ENCODE peak calls at places on chromosomes 11 and 22, in seven cellular contexts. One of them, this sample, is unnamed.

GRCh38 chr11:83725718-83726117 is 439.6 kb upstream of the CCDC90B start:
- DNase-seq in fibroblast of lung: no peak
- DNase-seq in cardiac fibroblast: no peak
- DNase-seq in thoracic aorta: no peak
- DNase-seq in pancreas: no peak
- DNase-seq in ovary: peak
- DNase-seq in GM23338: peak
- DNase-seq in this sample: no peak

GRCh38 chr11:3198815-3199214 is 19.8 kb downstream of the MRGPRG start:
- DNase-seq in fibroblast of lung: no peak
- DNase-seq in cardiac fibroblast: no peak
- DNase-seq in thoracic aorta: no peak
- DNase-seq in pancreas: no peak
- DNase-seq in ovary: no peak
- DNase-seq in GM23338: no peak
- DNase-seq in this sample: no peak

GRCh38 chr22:25976346-25976745 is 192.9 kb upstream of the SEZ6L start:
- DNase-seq in fibroblast of lung: no peak
- DNase-seq in cardiac fibroblast: no peak
- DNase-seq in thoracic aorta: no peak
- DNase-seq in pancreas: no peak
- DNase-seq in ovary: no peak
- DNase-seq in GM23338: no peak
- DNase-seq in this sample: no peak

GRCh38 chr11:61392991-61393595 is 706 bp downstream of the TMEM216 start:
- DNase-seq in fibroblast of lung: peak
- DNase-seq in cardiac fibroblast: no peak
- DNase-seq in thoracic aorta: no peak
- DNase-seq in pancreas: no peak
- DNase-seq in ovary: no peak
- DNase-seq in GM23338: peak
- DNase-seq in this sample: peak

GRCh38 chr11:126146454-126147192 is 64.8 kb downstream of the RPUSD4 start:
- DNase-seq in fibroblast of lung: no peak
- DNase-seq in cardiac fibroblast: no peak
- DNase-seq in thoracic aorta: no peak
- DNase-seq in pancreas: no peak
- DNase-seq in ovary: no peak
- DNase-seq in GM23338: peak
- DNase-seq in this sample: no peak

GRCh38 chr22:28838971-28839370 is 38.6 kb upstream of the XBP1 start:
- DNase-seq in fibroblast of lung: no peak
- DNase-seq in cardiac fibroblast: no peak
- DNase-seq in thoracic aorta: no peak
- DNase-seq in pancreas: no peak
- DNase-seq in ovary: no peak
- DNase-seq in GM23338: no peak
- DNase-seq in this sample: no peak

GRCh38 chr11:73787051-73787642 is 527 bp upstream of the MRPL48 start:
- DNase-seq in fibroblast of lung: no peak
- DNase-seq in cardiac fibroblast: no peak
- DNase-seq in thoracic aorta: no peak
- DNase-seq in pancreas: no peak
- DNase-seq in ovary: no peak
- DNase-seq in GM23338: no peak
- DNase-seq in this sample: no peak

GRCh38 chr11:124670732-124671131 is 2.8 kb downstream of the SIAE start:
- DNase-seq in fibroblast of lung: peak
- DNase-seq in cardiac fibroblast: peak
- DNase-seq in thoracic aorta: no peak
- DNase-seq in pancreas: no peak
- DNase-seq in ovary: no peak
- DNase-seq in GM23338: peak
- DNase-seq in this sample: no peak

GRCh38 chr11:64122411-64123101 is 43.4 kb downstream of the MACROD1 start:
- DNase-seq in fibroblast of lung: no peak
- DNase-seq in cardiac fibroblast: no peak
- DNase-seq in thoracic aorta: no peak
- DNase-seq in pancreas: no peak
- DNase-seq in ovary: no peak
- DNase-seq in GM23338: peak
- DNase-seq in this sample: no peak

GRCh38 chr11:66113132-66113856 is 43.2 kb downstream of the PACS1 start:
- DNase-seq in fibroblast of lung: peak
- DNase-seq in cardiac fibroblast: peak
- DNase-seq in thoracic aorta: no peak
- DNase-seq in pancreas: no peak
- DNase-seq in ovary: no peak
- DNase-seq in GM23338: no peak
- DNase-seq in this sample: peak

GRCh38 chr11:86403458-86403857 is 28.8 kb downstream of the CCDC81 start:
- DNase-seq in fibroblast of lung: no peak
- DNase-seq in cardiac fibroblast: no peak
- DNase-seq in thoracic aorta: no peak
- DNase-seq in pancreas: no peak
- DNase-seq in ovary: no peak
- DNase-seq in GM23338: no peak
- DNase-seq in this sample: no peak

GRCh38 chr11:86414032-86414431 is 39.3 kb downstream of the CCDC81 start:
- DNase-seq in fibroblast of lung: no peak
- DNase-seq in cardiac fibroblast: no peak
- DNase-seq in thoracic aorta: no peak
- DNase-seq in pancreas: no peak
- DNase-seq in ovary: no peak
- DNase-seq in GM23338: no peak
- DNase-seq in this sample: peak

GRCh38 chr11:86408845-86409244 is 34.2 kb downstream of the CCDC81 start:
- DNase-seq in fibroblast of lung: peak
- DNase-seq in cardiac fibroblast: peak
- DNase-seq in thoracic aorta: no peak
- DNase-seq in pancreas: no peak
- DNase-seq in ovary: no peak
- DNase-seq in GM23338: no peak
- DNase-seq in this sample: peak
- TF ChIP-seq CTCF in fibroblast of lung: peak
- TF ChIP-seq CTCF in cardiac fibroblast: peak
- TF ChIP-seq CTCF in thoracic aorta: no peak
- TF ChIP-seq CTCF in pancreas: no peak
- TF ChIP-seq CTCF in ovary: no peak
- TF ChIP-seq CTCF in GM23338: peak
- TF ChIP-seq CTCF in this sample: peak

GRCh38 chr11:6747097-6747662 is 24.6 kb downstream of the OR2AG2 start:
- DNase-seq in fibroblast of lung: no peak
- DNase-seq in cardiac fibroblast: no peak
- DNase-seq in thoracic aorta: no peak
- DNase-seq in pancreas: no peak
- DNase-seq in ovary: no peak
- DNase-seq in GM23338: no peak
- DNase-seq in this sample: no peak

GRCh38 chr11:6746086-6746618 is 25.6 kb downstream of the OR2AG2 start:
- DNase-seq in fibroblast of lung: no peak
- DNase-seq in cardiac fibroblast: peak
- DNase-seq in thoracic aorta: no peak
- DNase-seq in pancreas: no peak
- DNase-seq in ovary: no peak
- DNase-seq in GM23338: no peak
- DNase-seq in this sample: no peak

GRCh38 chr11:6746626-6747025 is 25.1 kb downstream of the OR2AG2 start:
- DNase-seq in fibroblast of lung: no peak
- DNase-seq in cardiac fibroblast: no peak
- DNase-seq in thoracic aorta: no peak
- DNase-seq in pancreas: no peak
- DNase-seq in ovary: no peak
- DNase-seq in GM23338: no peak
- DNase-seq in this sample: no peak

GRCh38 chr11:6745018-6745417 is 26.8 kb downstream of the OR2AG2 start:
- DNase-seq in fibroblast of lung: no peak
- DNase-seq in cardiac fibroblast: no peak
- DNase-seq in thoracic aorta: no peak
- DNase-seq in pancreas: no peak
- DNase-seq in ovary: no peak
- DNase-seq in GM23338: no peak
- DNase-seq in this sample: no peak

DNA sequence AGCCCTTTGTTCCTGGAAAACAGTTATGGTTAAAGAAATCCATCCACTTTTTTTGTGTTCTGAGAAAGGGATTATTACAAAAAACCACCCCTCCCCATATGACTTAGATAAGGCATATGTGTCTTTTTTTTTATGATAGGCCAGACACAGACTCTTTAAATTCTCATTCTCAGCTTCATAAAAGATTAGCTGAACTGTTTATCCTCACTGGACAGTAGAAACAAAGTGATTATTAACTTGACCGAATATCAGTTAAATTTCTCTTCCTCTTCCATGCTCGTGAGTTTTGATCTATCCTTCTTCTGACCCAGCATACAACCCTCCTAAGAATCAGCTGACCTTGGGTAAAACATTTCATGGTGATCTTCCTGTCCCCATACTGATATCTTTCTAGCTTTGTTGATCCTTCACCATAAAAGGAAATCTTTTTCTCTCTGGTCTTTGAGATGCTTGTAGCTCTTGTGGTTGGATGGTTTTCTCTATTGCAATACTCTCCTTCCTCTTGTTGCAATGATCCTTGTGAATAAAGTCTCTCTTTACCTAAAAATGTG is 26.2 kb downstream of the OR2AG2 start:
- DNase-seq in fibroblast of lung: no peak
- DNase-seq in cardiac fibroblast: no peak
- DNase-seq in thoracic aorta: no peak
- DNase-seq in pancreas: no peak
- DNase-seq in ovary: no peak
- DNase-seq in GM23338: no peak
- DNase-seq in this sample: no peak
- H3K4me3 ChIP-seq in fibroblast of lung: no peak
- H3K4me3 ChIP-seq in cardiac fibroblast: no peak
- H3K4me3 ChIP-seq in thoracic aorta: peak
- H3K4me3 ChIP-seq in pancreas: no peak
- H3K4me3 ChIP-seq in ovary: no peak
- H3K4me3 ChIP-seq in GM23338: no peak
- H3K4me3 ChIP-seq in this sample: no peak

GRCh38 chr11:26522912-26523610 is 49.0 kb downstream of the MUC15 start:
- DNase-seq in fibroblast of lung: peak
- DNase-seq in cardiac fibroblast: peak
- DNase-seq in thoracic aorta: no peak
- DNase-seq in pancreas: no peak
- DNase-seq in ovary: no peak
- DNase-seq in GM23338: peak
- DNase-seq in this sample: peak
- TF ChIP-seq CTCF in fibroblast of lung: no peak
- TF ChIP-seq CTCF in cardiac fibroblast: peak
- TF ChIP-seq CTCF in thoracic aorta: no peak
- TF ChIP-seq CTCF in pancreas: no peak
- TF ChIP-seq CTCF in ovary: no peak
- TF ChIP-seq CTCF in GM23338: peak
- TF ChIP-seq CTCF in this sample: peak

DNA sequence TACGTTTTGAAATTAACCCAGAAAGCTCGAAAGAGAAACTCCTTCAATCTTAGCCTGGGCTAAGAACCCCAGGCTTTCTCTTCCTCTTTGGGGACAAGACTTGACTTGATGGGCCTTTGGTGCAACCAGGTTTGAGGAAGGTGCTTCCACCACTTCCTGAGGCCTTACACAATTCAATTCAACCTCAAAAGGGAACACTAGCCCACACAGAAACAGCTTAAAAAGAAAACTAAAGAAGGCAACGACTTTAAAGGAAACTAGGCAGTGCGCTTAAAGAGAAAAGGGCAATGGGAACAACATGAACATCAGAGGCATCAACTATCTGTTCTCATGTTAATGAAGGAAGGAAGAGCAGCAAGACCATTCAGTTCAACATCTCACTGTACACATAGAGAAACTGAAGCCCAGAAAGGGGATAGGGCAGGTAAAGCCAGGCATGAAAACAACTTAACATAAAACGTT is 24.8 kb downstream of the PAK1 start:
- DNase-seq in fibroblast of lung: no peak
- DNase-seq in cardiac fibroblast: no peak
- DNase-seq in thoracic aorta: no peak
- DNase-seq in pancreas: no peak
- DNase-seq in ovary: no peak
- DNase-seq in GM23338: peak
- DNase-seq in this sample: peak
- H3K4me3 ChIP-seq in fibroblast of lung: no peak
- H3K4me3 ChIP-seq in cardiac fibroblast: no peak
- H3K4me3 ChIP-seq in thoracic aorta: no peak
- H3K4me3 ChIP-seq in pancreas: no peak
- H3K4me3 ChIP-seq in ovary: no peak
- H3K4me3 ChIP-seq in GM23338: peak
- H3K4me3 ChIP-seq in this sample: no peak

GRCh38 chr11:46600162-46600561 is 6.3 kb upstream of the AMBRA1 start:
- DNase-seq in fibroblast of lung: no peak
- DNase-seq in cardiac fibroblast: no peak
- DNase-seq in thoracic aorta: no peak
- DNase-seq in pancreas: no peak
- DNase-seq in ovary: no peak
- DNase-seq in GM23338: no peak
- DNase-seq in this sample: no peak

GRCh38 chr11:46594785-46595184 is 962 bp upstream of the AMBRA1 start:
- DNase-seq in fibroblast of lung: no peak
- DNase-seq in cardiac fibroblast: no peak
- DNase-seq in thoracic aorta: no peak
- DNase-seq in pancreas: peak
- DNase-seq in ovary: no peak
- DNase-seq in GM23338: no peak
- DNase-seq in this sample: no peak

GRCh38 chr11:46597155-46597554 is 3.3 kb upstream of the AMBRA1 start:
- DNase-seq in fibroblast of lung: no peak
- DNase-seq in cardiac fibroblast: no peak
- DNase-seq in thoracic aorta: no peak
- DNase-seq in pancreas: no peak
- DNase-seq in ovary: no peak
- DNase-seq in GM23338: no peak
- DNase-seq in this sample: no peak

GRCh38 chr11:46599340-46600067 is 5.7 kb upstream of the AMBRA1 start:
- DNase-seq in fibroblast of lung: no peak
- DNase-seq in cardiac fibroblast: no peak
- DNase-seq in thoracic aorta: no peak
- DNase-seq in pancreas: no peak
- DNase-seq in ovary: peak
- DNase-seq in GM23338: no peak
- DNase-seq in this sample: no peak

DNA sequence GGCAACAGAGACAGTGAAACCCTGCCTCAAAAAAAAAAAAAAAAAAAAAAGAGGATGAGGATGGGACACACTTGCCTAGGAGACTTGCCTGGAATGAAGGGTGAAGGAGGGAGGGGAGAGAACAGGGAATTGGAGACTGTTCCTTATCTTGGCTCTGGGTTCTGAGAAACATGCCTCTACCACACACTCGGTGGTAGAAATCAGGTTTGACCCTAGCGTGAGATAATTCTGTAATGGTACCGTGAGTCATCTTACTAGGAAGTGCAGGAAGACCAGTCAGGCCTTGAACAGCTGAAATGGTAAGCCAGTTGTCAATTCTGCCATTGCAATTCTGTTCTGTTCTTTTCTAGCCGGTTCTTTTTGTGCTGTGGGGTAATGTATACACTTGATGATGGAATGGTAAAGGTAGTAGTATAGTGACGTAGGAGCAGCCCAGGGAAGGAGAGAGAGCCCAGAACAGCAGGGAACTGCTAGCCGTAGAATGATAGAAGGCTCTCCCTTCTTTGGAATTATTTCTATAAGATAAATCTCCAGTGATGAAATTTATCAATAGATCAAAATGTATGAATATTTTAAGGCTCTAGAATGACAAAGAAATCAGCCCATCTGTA is 3.9 kb upstream of the AMBRA1 start:
- DNase-seq in fibroblast of lung: no peak
- DNase-seq in cardiac fibroblast: peak
- DNase-seq in thoracic aorta: no peak
- DNase-seq in pancreas: no peak
- DNase-seq in ovary: no peak
- DNase-seq in GM23338: no peak
- DNase-seq in this sample: peak
- TF ChIP-seq CTCF in fibroblast of lung: no peak
- TF ChIP-seq CTCF in cardiac fibroblast: no peak
- TF ChIP-seq CTCF in thoracic aorta: no peak
- TF ChIP-seq CTCF in pancreas: no peak
- TF ChIP-seq CTCF in ovary: no peak
- TF ChIP-seq CTCF in GM23338: no peak
- TF ChIP-seq CTCF in this sample: no peak

This sample was measured in bronchial epithelial cell.